ENCODE peak calls at places on chromosome 17, in seven cellular contexts. V is upper lobe of right lung; T is H1; E is CD8-positive, alpha-beta memory T cell; U is dorsolateral prefrontal cortex; Z is right lobe of liver; D is heart right ventricle. M is an unnamed sample.

GRCh38 chr17:66625321-66625767 is 209.6 kb upstream of the CACNG5 start:
- DNase-seq in E (no peak), Z (no peak), D (no peak), T (no peak), U (no peak), V (no peak), M (no peak)

GRCh38 chr17:80877829-80878303 is 113.8 kb upstream of the CHMP6 start:
- DNase-seq in D (no peak), T (no peak), E (no peak), Z (peak; percentile 24), V (peak; percentile 44), U (no peak), M (no peak)

GRCh38 chr17:38550661-38551060 is 55.1 kb downstream of the SRCIN1 start:
- DNase-seq in T (no peak), E (no peak), Z (no peak), D (peak; percentile 63), U (peak; percentile 76), V (no peak), M (no peak)

GRCh38 chr17:79046501-79047280 is 22.7 kb downstream of the C1QTNF1 start:
- DNase-seq in T (no peak), U (no peak), E (no peak), Z (no peak), D (peak; percentile 73), V (peak; percentile 46), M (no peak)

GRCh38 chr17:64040201-64040600 is 19.8 kb upstream of the ICAM2 start:
- DNase-seq in E (no peak), U (no peak), T (no peak), V (no peak), Z (peak; percentile 44), D (no peak), M (no peak)

GRCh38 chr17:42421479-42422332 is 1.4 kb downstream of the CAVIN1 start:
- DNase-seq in D (no peak), V (peak; percentile 75), Z (peak; percentile 52), E (no peak), T (no peak), U (no peak), M (no peak)

GRCh38 chr17:4777969-4778760 is 6.5 kb downstream of the TM4SF5 start:
- DNase-seq in E (no peak), U (no peak), V (no peak), Z (no peak), D (no peak), T (no peak), M (no peak)

GRCh38 chr17:3739422-3740124 is 15.9 kb downstream of the HASPIN start:
- DNase-seq in D (no peak), T (no peak), V (no peak), E (no peak), U (no peak), Z (no peak), M (no peak)

GRCh38 chr17:65041518-65041917 is 15.0 kb downstream of the GNA13 start:
- DNase-seq in E (peak; percentile 31), D (no peak), T (no peak), U (no peak), Z (no peak), V (no peak), M (no peak)

GRCh38 chr17:29581583-29582253 is 7.7 kb downstream of the GIT1 start:
- DNase-seq in E (no peak), V (no peak), U (peak; percentile 69), Z (peak; percentile 42), T (no peak), D (no peak), M (no peak)

GRCh38 chr17:62627904-62628603 is 584 bp downstream of the MRC2 start:
- DNase-seq in V (peak; percentile 79), E (peak; percentile 18), D (peak; percentile 49), U (no peak), Z (no peak), T (no peak), M (peak; percentile 45)

GRCh38 chr17:2101448-2102257 is 46.8 kb downstream of the HIC1 start:
- DNase-seq in T (no peak), Z (no peak), U (no peak), D (peak; percentile 56), E (peak; percentile 50), V (peak; percentile 88), M (no peak)

GRCh38 chr17:40331743-40332641 is 23.0 kb downstream of the RARA start:
- DNase-seq in T (no peak), E (no peak), Z (peak; percentile 99), U (peak; percentile 73), V (peak; percentile 92), D (peak; percentile 92), M (no peak)

GRCh38 chr17:38852771-38853291 is 690 bp downstream of the RPL23 start:
- DNase-seq in Z (no peak), U (no peak), E (no peak), V (no peak), T (no peak), D (no peak), M (no peak)

GRCh38 chr17:33142703-33143299 is 150.3 kb downstream of the ASIC2 start:
- DNase-seq in E (no peak), U (no peak), Z (no peak), V (no peak), T (peak; percentile 73), D (peak; percentile 10), M (no peak)

GRCh38 chr17:43309505-43310329 is 75.9 kb upstream of the RNU2-1 start:
- DNase-seq in E (no peak), Z (peak; percentile 25), U (no peak), T (peak; percentile 46), V (no peak), D (no peak), M (no peak)

GRCh38 chr17:37820313-37821024 is 75.6 kb upstream of the HNF1B start:
- DNase-seq in T (no peak), D (no peak), U (no peak), Z (no peak), V (no peak), E (no peak), M (no peak)

GRCh38 chr17:21368545-21369246 is 7.5 kb upstream of the KCNJ12 start:
- DNase-seq in T (no peak), V (no peak), E (no peak), D (no peak), U (no peak), Z (no peak), M (no peak)

GRCh38 chr17:36823850-36824677 is 113.2 kb upstream of the LHX1 start:
- DNase-seq in T (no peak), E (no peak), D (no peak), U (no peak), Z (no peak), V (no peak), M (no peak)

GRCh38 chr17:48127371-48128051 is 19.9 kb downstream of the SNX11 start:
- DNase-seq in D (no peak), U (no peak), E (no peak), Z (no peak), T (no peak), V (no peak), M (no peak)

GRCh38 chr17:31533546-31534155 is 142.2 kb downstream of the RAB11FIP4 start:
- DNase-seq in V (no peak), U (peak; percentile 80), D (no peak), Z (no peak), E (no peak), T (peak; percentile 79), M (peak; percentile 44)
- H3K27ac ChIP-seq in V (no peak overlapping the region), U (no peak overlapping the region), D (no peak overlapping the region), Z (no peak overlapping the region), E (no peak overlapping the region), T (no peak overlapping the region), M (peak overlapping the region; percentile 70)

GRCh38 chr17:83110755-83111154 is 31.3 kb downstream of the METRNL start:
- DNase-seq in V (no peak), T (no peak), E (no peak), Z (no peak), U (no peak), D (no peak), M (no peak)
- H3K27ac ChIP-seq in V (peak overlapping the region; percentile 85), T (no peak overlapping the region), E (no peak overlapping the region), Z (peak overlapping the region; percentile 43), U (no peak overlapping the region), D (peak overlapping the region; percentile 78), M (no peak overlapping the region)

DNA sequence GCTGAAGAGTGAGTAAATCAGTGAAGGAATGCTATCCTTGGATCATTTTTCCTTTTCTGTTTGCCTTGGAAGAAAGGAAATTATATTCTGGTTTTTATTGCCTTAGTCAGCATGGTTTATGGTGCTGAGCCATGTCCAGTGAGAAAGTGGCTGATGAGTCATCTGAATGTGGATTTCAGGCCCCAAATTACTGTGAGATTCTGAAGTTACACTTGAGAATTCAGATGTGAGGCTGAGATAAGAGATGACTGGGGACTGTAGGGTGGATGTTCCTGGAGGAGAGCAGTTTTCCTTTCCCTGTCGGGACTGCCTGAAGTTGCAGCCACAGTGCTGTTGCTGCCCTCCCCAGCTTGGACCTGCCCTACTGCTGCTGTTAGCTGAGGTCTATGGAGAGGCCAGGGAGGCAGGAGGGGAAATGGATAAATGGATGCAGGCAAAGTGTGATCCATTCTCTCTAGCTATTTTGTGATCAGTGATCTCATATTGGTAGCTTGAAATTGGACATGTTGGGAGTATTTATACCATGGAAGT is 4.2 kb upstream of the MAP3K14 start:
- DNase-seq in D (no peak), T (no peak), V (no peak), U (no peak), E (no peak), Z (no peak), M (no peak)
- H3K27ac ChIP-seq in D (peak overlapping the region; percentile 48), T (no peak overlapping the region), V (peak overlapping the region; percentile 11), U (peak overlapping the region; percentile 55), E (no peak overlapping the region), Z (no peak overlapping the region), M (no peak overlapping the region)

GRCh38 chr17:82698974-82699442 is 510 bp upstream of the RAB40B start:
- DNase-seq in T (no peak), U (no peak), D (no peak), V (no peak), E (no peak), Z (no peak), M (no peak)

GRCh38 chr17:82698065-82698973 is at the start of gene RAB40B:
- DNase-seq in E (peak; percentile 99), U (peak; percentile 100), V (peak; percentile 100), D (peak; percentile 99), T (peak; percentile 97), Z (peak; percentile 100), M (peak; percentile 99)

GRCh38 chr17:82697808-82698064 is 762 bp downstream of the RAB40B start:
- DNase-seq in V (no peak), E (no peak), U (no peak), D (no peak), Z (no peak), T (no peak), M (no peak)

GRCh38 chr17:82696259-82696658 is 2.2 kb downstream of the RAB40B start:
- DNase-seq in D (no peak), Z (no peak), U (no peak), V (no peak), E (no peak), T (no peak), M (no peak)

DNA sequence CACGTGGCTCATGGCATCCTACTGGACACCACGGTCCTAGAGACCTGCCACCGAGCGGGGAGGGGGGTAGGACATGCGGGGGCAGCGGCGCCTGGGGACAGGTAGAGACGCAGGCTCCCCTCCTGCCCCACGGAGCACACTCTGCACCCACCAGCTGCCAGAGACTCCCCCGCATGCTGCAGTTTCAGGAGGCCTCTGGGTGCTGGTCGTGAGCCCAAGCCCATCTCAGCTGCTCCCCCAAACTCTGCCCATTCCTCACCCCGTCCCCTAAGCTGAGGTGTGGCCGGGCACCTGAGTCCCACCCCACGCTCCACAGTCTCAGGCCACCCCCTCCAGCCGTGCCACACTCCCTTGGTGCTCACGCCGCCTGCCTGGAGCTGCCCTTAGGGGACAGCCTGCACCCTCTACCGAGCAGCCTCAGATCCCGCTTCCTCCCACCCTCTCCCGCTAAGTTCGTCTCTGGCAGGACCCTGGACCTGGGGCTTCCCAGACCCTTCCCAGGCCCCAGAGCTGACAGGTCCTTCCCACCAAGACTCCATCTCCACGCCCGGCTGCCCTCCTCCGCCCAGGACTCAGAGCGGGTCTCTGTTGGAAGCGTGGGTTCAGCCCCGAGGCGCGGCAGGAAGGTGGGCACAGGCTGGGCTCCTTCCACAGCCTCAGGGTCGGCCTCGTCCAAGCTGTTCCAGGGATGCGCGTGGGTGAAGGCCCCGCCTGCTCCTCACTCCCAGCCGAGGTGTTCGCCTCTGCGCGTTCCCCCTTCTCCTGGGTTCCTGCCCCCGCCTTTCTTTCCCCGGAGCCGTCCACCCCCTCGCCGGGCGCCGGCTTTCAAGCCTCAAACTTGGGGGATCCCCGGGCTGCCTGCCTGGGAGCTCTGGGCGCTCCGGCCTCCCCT is 1.3 kb downstream of the RAB40B start:
- DNase-seq in T (peak; percentile 59), Z (no peak), V (no peak), E (no peak), D (no peak), U (peak; percentile 56), M (peak; percentile 62)
- H3K27ac ChIP-seq in T (no peak overlapping the region), Z (no peak overlapping the region), V (no peak overlapping the region), E (no peak overlapping the region), D (no peak overlapping the region), U (peak overlapping the region; percentile 81), M (peak overlapping the region; percentile 73)